ENCODE peak calls at places on chromosome 22, in seven cellular contexts. Q is thyroid gland; Z is mammary epithelial cell; D is CD8-positive, alpha-beta T cell; W is mesenchymal stem cell; L is psoas muscle; U is kidney. T is an unnamed sample. For H3K4me1, the result is how much of the 10 kb centered on the place peaks cover.

GRCh38 chr22:46547883-46548244 is 10.4 kb upstream of the CELSR1 start:
- DNase-seq in Q (peak), Z (peak), D (no peak), W (peak), L (peak), U (peak), T (peak)

GRCh38 chr22:45709866-45710265 is 38.2 kb downstream of the ATXN10 start:
- DNase-seq in Q (no peak), Z (peak), D (no peak), W (peak), L (no peak), U (no peak), T (no peak)

GRCh38 chr22:31933816-31934482 is 10.4 kb upstream of the YWHAH start:
- DNase-seq in Q (no peak), Z (no peak), D (no peak), W (no peak), L (no peak), U (peak), T (no peak)

GRCh38 chr22:38831166-38831945 is 12.5 kb downstream of the NPTXR start:
- DNase-seq in Q (no peak), Z (peak), D (no peak), W (peak), L (no peak), U (no peak), T (no peak)

GRCh38 chr22:30701872-30702271 is 7.2 kb downstream of the OSBP2 start:
- DNase-seq in Q (no peak), Z (peak), D (no peak), W (no peak), L (no peak), U (no peak), T (no peak)

GRCh38 chr22:40050258-40050657 is 55.5 kb downstream of the FAM83F start:
- DNase-seq in Q (no peak), Z (no peak), D (no peak), W (no peak), L (no peak), U (no peak), T (no peak)

GRCh38 chr22:45678961-45679912 is 7.6 kb downstream of the ATXN10 start:
- DNase-seq in Q (no peak), Z (peak), D (no peak), W (peak), L (no peak), U (no peak), T (no peak)

GRCh38 chr22:17949926-17950473 is 74.4 kb downstream of the MICAL3 start:
- DNase-seq in Q (no peak), Z (no peak), D (no peak), W (no peak), L (no peak), U (no peak), T (no peak)

GRCh38 chr22:50218996-50219727 is 18.4 kb downstream of the SELENOO start:
- DNase-seq in Q (peak), Z (peak), D (no peak), W (peak), L (peak), U (peak), T (peak)

GRCh38 chr22:41574847-41575381 is 14.1 kb downstream of the CSDC2 start:
- DNase-seq in Q (no peak), Z (no peak), D (no peak), W (no peak), L (peak), U (peak), T (peak)
- H3K4me1 ChIP-seq in Q (under half), Z (under half), D (under half), W (under half), L (under half), U (under half), T (half or more)

GRCh38 chr22:28027453-28028448 is 108.7 kb upstream of the PITPNB start:
- DNase-seq in Q (peak), Z (no peak), D (no peak), W (no peak), L (no peak), U (no peak), T (no peak)

GRCh38 chr22:28030442-28030841 is 111.4 kb upstream of the PITPNB start:
- DNase-seq in Q (no peak), Z (no peak), D (no peak), W (no peak), L (no peak), U (no peak), T (no peak)

GRCh38 chr22:28029962-28030361 is 110.9 kb upstream of the PITPNB start:
- DNase-seq in Q (no peak), Z (no peak), D (no peak), W (no peak), L (no peak), U (no peak), T (no peak)

GRCh38 chr22:28031383-28031922 is 112.4 kb upstream of the PITPNB start:
- DNase-seq in Q (no peak), Z (no peak), D (no peak), W (no peak), L (no peak), U (no peak), T (no peak)

GRCh38 chr22:28029201-28029948 is 110.3 kb upstream of the PITPNB start:
- DNase-seq in Q (peak), Z (no peak), D (no peak), W (peak), L (peak), U (peak), T (peak)
- H3K4me1 ChIP-seq in Q (under half), Z (under half), D (under half), W (under half), L (half or more), U (half or more), T (half or more)

GRCh38 chr22:42938976-42939375 is 76.0 kb downstream of the PACSIN2 start:
- DNase-seq in Q (peak), Z (peak), D (no peak), W (no peak), L (no peak), U (no peak), T (no peak)
- H3K4me1 ChIP-seq in Q (half or more), Z (half or more), D (under half), W (under half), L (half or more), U (under half), T (half or more)

GRCh38 chr22:36156515-36157419 is 3.8 kb downstream of the APOL3 start:
- DNase-seq in Q (peak), Z (peak), D (peak), W (peak), L (peak), U (peak), T (peak)
- H3K4me1 ChIP-seq in Q (under half), Z (under half), D (half or more), W (under half), L (under half), U (under half), T (half or more)

GRCh38 chr22:22944268-22944985 is 56.8 kb downstream of the IGLL5 start:
- DNase-seq in Q (no peak), Z (no peak), D (no peak), W (no peak), L (no peak), U (no peak), T (no peak)
- H3K4me1 ChIP-seq in Q (under half), Z (under half), D (under half), W (under half), L (under half), U (under half), T (under half)

GRCh38 chr22:42642801-42643631 is 2.6 kb upstream of the ATP5MGL start:
- DNase-seq in Q (no peak), Z (no peak), D (no peak), W (no peak), L (no peak), U (no peak), T (no peak)
- H3K4me1 ChIP-seq in Q (half or more), Z (under half), D (under half), W (half or more), L (half or more), U (half or more), T (half or more)

GRCh38 chr22:37568448-37569008 is 8.2 kb downstream of the CDC42EP1 start:
- DNase-seq in Q (no peak), Z (no peak), D (no peak), W (no peak), L (no peak), U (no peak), T (no peak)

GRCh38 chr22:37566903-37567798 is 6.9 kb downstream of the CDC42EP1 start:
- DNase-seq in Q (peak), Z (peak), D (peak), W (peak), L (peak), U (peak), T (peak)

GRCh38 chr22:37566329-37566837 is 6.1 kb downstream of the CDC42EP1 start:
- DNase-seq in Q (no peak), Z (no peak), D (peak), W (no peak), L (no peak), U (peak), T (no peak)

GRCh38 chr22:37569009-37569920 is 9.0 kb downstream of the CDC42EP1 start:
- DNase-seq in Q (no peak), Z (no peak), D (no peak), W (no peak), L (no peak), U (no peak), T (no peak)

DNA sequence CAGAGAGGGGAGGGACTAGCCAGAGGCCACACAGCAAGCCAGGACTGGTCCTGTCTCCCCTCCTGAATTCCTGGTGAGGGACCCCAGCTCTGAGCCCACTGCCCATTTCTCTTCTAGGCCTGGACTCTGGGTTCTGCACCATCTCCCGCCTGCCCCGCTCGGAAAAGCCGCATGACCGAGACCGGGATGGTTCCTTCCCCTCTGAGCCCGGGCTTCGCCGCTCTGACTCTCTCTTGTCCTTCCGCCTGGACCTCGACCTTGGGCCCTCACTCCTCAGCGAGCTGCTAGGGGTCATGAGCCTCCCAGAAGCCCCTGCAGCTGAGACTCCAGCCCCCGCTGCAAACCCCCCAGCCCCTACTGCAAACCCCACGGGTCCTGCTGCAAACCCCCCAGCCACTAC is 7.7 kb downstream of the CDC42EP1 start:
- DNase-seq in Q (no peak), Z (no peak), D (no peak), W (no peak), L (no peak), U (no peak), T (no peak)
- H3K4me1 ChIP-seq in Q (under half), Z (under half), D (under half), W (half or more), L (under half), U (under half), T (half or more)